ENCODE peak calls at places on chromosome 1, in six cellular contexts. D is CD8-positive, alpha-beta T cell; U is ovary; R is AG04450; L is heart right ventricle; A is choroid plexus epithelial cell. Z is an unnamed sample.

GRCh38 chr1:205700865-205701401 is 20.6 kb upstream of the SLC45A3 start:
- DNase-seq in D (no peak), U (no peak), R (no peak), L (peak), A (peak), Z (no peak)

GRCh38 chr1:212218065-212218464 is 67.1 kb upstream of the PPP2R5A start:
- DNase-seq in D (no peak), U (no peak), R (no peak), L (no peak), A (no peak), Z (no peak)

GRCh38 chr1:241596633-241597032 is 43.5 kb downstream of the CHML start:
- DNase-seq in D (no peak), U (no peak), R (no peak), L (no peak), A (no peak), Z (no peak)

GRCh38 chr1:197776348-197777082 is 1.2 kb upstream of the DENND1B start:
- DNase-seq in D (no peak), U (no peak), R (no peak), L (no peak), A (peak), Z (peak)

GRCh38 chr1:18949689-18950414 is 6.6 kb downstream of the IFFO2 start:
- DNase-seq in D (no peak), U (peak), R (no peak), L (peak), A (peak), Z (peak)

GRCh38 chr1:216670118-216670870 is 52.9 kb downstream of the ESRRG start:
- DNase-seq in D (no peak), U (no peak), R (no peak), L (no peak), A (no peak), Z (peak)

GRCh38 chr1:150895618-150896017 is 8.7 kb downstream of the CTXND2 start:
- DNase-seq in D (no peak), U (no peak), R (no peak), L (no peak), A (peak), Z (no peak)

GRCh38 chr1:230401763-230402294 is 24.3 kb downstream of the PGBD5 start:
- DNase-seq in D (no peak), U (no peak), R (peak), L (no peak), A (peak), Z (no peak)

GRCh38 chr1:240739139-240739538 is 127.2 kb upstream of the GREM2 start:
- DNase-seq in D (no peak), U (no peak), R (no peak), L (no peak), A (peak), Z (no peak)

GRCh38 chr1:34975312-34975711 is 9.8 kb downstream of the TMEM35B start:
- DNase-seq in D (no peak), U (no peak), R (no peak), L (no peak), A (no peak), Z (no peak)

GRCh38 chr1:38062361-38063288 is 16.0 kb upstream of the POU3F1 start:
- DNase-seq in D (no peak), U (no peak), R (no peak), L (no peak), A (no peak), Z (no peak)

GRCh38 chr1:205272541-205272940 is 44.8 kb downstream of the TMCC2 start:
- DNase-seq in D (no peak), U (no peak), R (no peak), L (no peak), A (no peak), Z (no peak)

GRCh38 chr1:108050134-108050533 is 85.2 kb upstream of the VAV3 start:
- DNase-seq in D (no peak), U (no peak), R (no peak), L (peak), A (no peak), Z (no peak)

GRCh38 chr1:90616395-90616794 is 100.7 kb downstream of the BARHL2 start:
- DNase-seq in D (no peak), U (no peak), R (no peak), L (no peak), A (peak), Z (no peak)

GRCh38 chr1:20401405-20402010 is 84.5 kb downstream of the CAMK2N1 start:
- DNase-seq in D (no peak), U (no peak), R (no peak), L (no peak), A (no peak), Z (no peak)

GRCh38 chr1:147598631-147599361 is 57.5 kb downstream of the BCL9 start:
- DNase-seq in D (peak), U (peak), R (no peak), L (no peak), A (no peak), Z (peak)

GRCh38 chr1:236486315-236486714 is 37.5 kb upstream of the LGALS8 start:
- DNase-seq in D (no peak), U (no peak), R (no peak), L (no peak), A (no peak), Z (no peak)

GRCh38 chr1:56461158-56462127 is 117.9 kb downstream of the PLPP3 start:
- DNase-seq in D (no peak), U (no peak), R (no peak), L (no peak), A (no peak), Z (no peak)

GRCh38 chr1:16026723-16027484 is 5.1 kb downstream of the CLCNKA start:
- DNase-seq in D (peak), U (peak), R (no peak), L (no peak), A (no peak), Z (peak)

GRCh38 chr1:24403806-24404205 is 9.8 kb downstream of the STPG1 start:
- DNase-seq in D (no peak), U (no peak), R (no peak), L (no peak), A (no peak), Z (no peak)

GRCh38 chr1:95951291-95951690 is 717.3 kb downstream of the RWDD3 start:
- DNase-seq in D (no peak), U (no peak), R (no peak), L (no peak), A (no peak), Z (no peak)

GRCh38 chr1:36116906-36117305 is 8.1 kb downstream of the COL8A2 start:
- DNase-seq in D (no peak), U (no peak), R (no peak), L (no peak), A (no peak), Z (no peak)

GRCh38 chr1:153506831-153507413 is 28.9 kb downstream of the S100A6 start:
- DNase-seq in D (no peak), U (peak), R (peak), L (peak), A (peak), Z (peak)

GRCh38 chr1:30649321-30649991 is 73.9 kb downstream of the MATN1 start:
- DNase-seq in D (no peak), U (no peak), R (no peak), L (no peak), A (no peak), Z (no peak)

GRCh38 chr1:203789966-203790365 is 5.5 kb upstream of the ZBED6 start:
- DNase-seq in D (no peak), U (no peak), R (no peak), L (no peak), A (no peak), Z (no peak)

GRCh38 chr1:234963180-234963903 is 165.3 kb downstream of the TOMM20 start:
- DNase-seq in D (peak), U (no peak), R (peak), L (peak), A (peak), Z (peak)

GRCh38 chr1:201538618-201539551 is at the start of gene NAV1:
- DNase-seq in D (no peak), U (peak), R (no peak), L (peak), A (no peak), Z (peak)
- H3K4me3 ChIP-seq in D (peak), U (peak), R (peak), L (peak), A (peak), Z (peak)

GRCh38 chr1:6790146-6790545 is 4.9 kb downstream of the CAMTA1 start:
- DNase-seq in D (no peak), U (no peak), R (no peak), L (no peak), A (peak), Z (no peak)

GRCh38 chr1:6796095-6796494 is 10.8 kb downstream of the CAMTA1 start:
- DNase-seq in D (no peak), U (no peak), R (no peak), L (no peak), A (peak), Z (no peak)

GRCh38 chr1:6795661-6796060 is 10.4 kb downstream of the CAMTA1 start:
- DNase-seq in D (no peak), U (no peak), R (peak), L (no peak), A (peak), Z (peak)

GRCh38 chr1:6795203-6795602 is 9.9 kb downstream of the CAMTA1 start:
- DNase-seq in D (no peak), U (no peak), R (no peak), L (no peak), A (no peak), Z (no peak)

GRCh38 chr1:6794164-6794563 is 8.9 kb downstream of the CAMTA1 start:
- DNase-seq in D (no peak), U (no peak), R (peak), L (no peak), A (peak), Z (peak)
- TF ChIP-seq CTCF in D (peak), U (peak), R (peak), L (peak), A (peak), Z (peak)

DNA sequence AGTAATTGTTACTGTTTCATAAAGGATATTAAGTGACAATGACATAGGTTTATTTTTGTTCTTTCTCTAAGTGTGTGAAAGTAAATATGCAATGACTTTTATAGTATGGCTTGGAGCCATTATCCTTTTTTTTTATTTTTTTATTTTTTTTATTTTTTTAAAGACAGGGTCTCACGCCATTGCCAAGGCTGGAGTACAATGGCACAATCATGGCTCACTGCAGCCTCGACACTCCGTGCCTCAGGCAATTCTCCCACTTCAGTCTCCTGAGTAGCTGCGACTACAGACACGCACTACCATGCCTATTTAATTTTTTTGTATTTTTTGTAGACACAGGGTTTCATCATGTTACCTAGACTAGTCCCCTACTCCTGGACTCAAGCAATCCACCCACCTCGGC is 7.0 kb downstream of the TRIM33 start:
- DNase-seq in D (no peak), U (no peak), R (no peak), L (no peak), A (no peak), Z (no peak)
- H3K4me3 ChIP-seq in D (no peak), U (no peak), R (no peak), L (no peak), A (no peak), Z (no peak)

DNA sequence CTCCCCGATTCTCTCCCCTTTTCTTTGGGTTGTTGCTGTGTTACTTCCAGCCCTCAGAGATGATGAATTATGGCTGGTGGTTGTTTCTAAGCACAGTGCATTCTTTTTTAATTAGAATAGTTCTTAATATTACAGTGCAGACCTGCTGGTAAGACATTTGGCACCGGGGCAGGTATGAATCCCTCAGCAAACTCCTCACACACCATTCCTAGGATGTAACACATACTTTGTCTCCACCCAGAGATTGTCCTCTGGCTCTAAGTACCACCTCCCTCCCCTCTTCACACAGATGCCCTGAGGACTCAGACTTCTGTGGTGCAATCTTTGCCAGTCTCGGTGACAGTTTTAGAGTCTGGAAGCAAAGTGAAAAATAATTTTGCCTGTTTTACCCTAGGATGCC is 143.1 kb downstream of the HLX start:
- DNase-seq in D (no peak), U (no peak), R (no peak), L (no peak), A (no peak), Z (no peak)
- TF ChIP-seq CTCF in D (no peak), U (no peak), R (no peak), L (no peak), A (no peak), Z (no peak)

GRCh38 chr1:207748737-207749528 is 2.9 kb upstream of the CD46 start:
- DNase-seq in D (no peak), U (no peak), R (no peak), L (no peak), A (no peak), Z (no peak)
- H3K4me3 ChIP-seq in D (peak), U (no peak), R (no peak), L (no peak), A (no peak), Z (no peak)

DNA sequence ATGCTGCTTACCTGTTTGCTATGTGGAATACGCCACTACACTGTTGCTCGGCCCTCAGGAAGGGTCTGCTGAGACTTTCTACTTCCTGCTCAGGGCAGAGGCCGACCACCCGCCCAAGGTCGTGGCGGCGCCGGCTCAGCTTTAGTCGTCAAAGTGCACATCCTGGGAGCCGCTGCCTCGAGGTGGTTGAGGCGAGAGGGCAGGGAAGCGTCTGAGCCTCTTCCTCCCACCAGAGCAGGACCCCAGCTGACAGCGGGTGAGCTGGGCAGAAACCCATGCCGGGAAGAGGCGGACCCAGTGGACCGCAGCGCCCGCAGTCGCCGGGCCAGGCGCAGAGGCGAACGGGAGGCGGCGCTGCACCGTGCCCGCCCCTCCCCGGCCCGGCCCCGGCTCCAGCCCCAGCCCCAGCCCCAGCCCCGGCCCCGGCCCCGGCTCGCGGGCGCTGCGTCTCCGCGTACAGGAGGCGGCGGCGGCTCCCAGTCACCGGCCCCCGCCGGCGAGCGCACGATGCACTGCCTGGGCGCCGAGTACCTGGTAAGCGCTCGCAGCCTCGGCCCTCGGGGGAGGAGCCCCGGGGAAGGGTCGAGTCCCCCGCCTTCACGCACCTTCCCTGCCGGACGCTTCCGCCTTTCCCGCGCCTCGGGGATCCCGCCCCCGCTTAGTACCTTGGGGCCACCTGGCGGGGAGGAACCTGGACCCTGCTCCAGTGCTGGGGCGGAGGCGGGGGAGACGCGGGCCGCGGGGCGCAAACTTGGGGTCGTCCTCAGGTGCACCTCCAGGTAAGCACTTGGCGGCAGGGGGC is at the start of gene SLC44A3:
- DNase-seq in D (no peak), U (peak), R (no peak), L (no peak), A (peak), Z (peak)
- TF ChIP-seq CTCF in D (no peak), U (no peak), R (peak), L (peak), A (peak), Z (peak)

Z was measured in fibroblast of villous mesenchyme.